ENCODE peak calls at places on chromosome 2, in nine cellular contexts. M, N, U, V, C, G, E, D and T are unnamed samples.

GRCh38 chr2:144183744-144184143 is 336.2 kb downstream of the ZEB2 start:
- DNase-seq in M (no peak), N (no peak), U (no peak), V (peak), C (no peak), G (no peak), E (peak), D (no peak), T (no peak)

GRCh38 chr2:236290742-236291425 is 26.7 kb upstream of the ASB18 start:
- DNase-seq in M (no peak), N (no peak), U (no peak), V (no peak), C (no peak), G (no peak), E (no peak), D (no peak), T (no peak)

GRCh38 chr2:232854082-232854481 is 16.0 kb upstream of the SNORC start:
- DNase-seq in M (peak), N (no peak), U (no peak), V (no peak), C (no peak), G (peak), E (no peak), D (no peak), T (peak)

GRCh38 chr2:234705108-234705507 is 208.2 kb upstream of the ARL4C start:
- DNase-seq in M (no peak), N (no peak), U (no peak), V (no peak), C (no peak), G (peak), E (peak), D (no peak), T (peak)

GRCh38 chr2:139864821-139865302 is 1084.7 kb upstream of the NXPH2 start:
- DNase-seq in M (no peak), N (no peak), U (no peak), V (no peak), C (no peak), G (no peak), E (no peak), D (no peak), T (no peak)

GRCh38 chr2:96098900-96099590 is 17.3 kb downstream of the ADRA2B start:
- DNase-seq in M (no peak), N (no peak), U (no peak), V (peak), C (no peak), G (no peak), E (no peak), D (no peak), T (peak)

GRCh38 chr2:71995067-71995665 is 152.5 kb downstream of the CYP26B1 start:
- DNase-seq in M (peak), N (no peak), U (no peak), V (no peak), C (no peak), G (peak), E (peak), D (no peak), T (peak)

GRCh38 chr2:100818003-100818605 is 1.8 kb upstream of the NPAS2 start:
- DNase-seq in M (peak), N (no peak), U (no peak), V (no peak), C (peak), G (no peak), E (no peak), D (no peak), T (peak)

GRCh38 chr2:197090713-197091367 is 164.3 kb upstream of the PGAP1 start:
- DNase-seq in M (no peak), N (no peak), U (no peak), V (no peak), C (no peak), G (no peak), E (no peak), D (no peak), T (no peak)

GRCh38 chr2:46363535-46364170 is 66.4 kb downstream of the EPAS1 start:
- DNase-seq in M (peak), N (no peak), U (no peak), V (no peak), C (no peak), G (no peak), E (no peak), D (no peak), T (peak)

GRCh38 chr2:99940963-99941362 is 201.4 kb downstream of the AFF3 start:
- DNase-seq in M (no peak), N (no peak), U (no peak), V (no peak), C (no peak), G (peak), E (no peak), D (no peak), T (no peak)

GRCh38 chr2:64327510-64328414 is 126.2 kb upstream of the LGALSL start:
- DNase-seq in M (peak), N (peak), U (no peak), V (peak), C (peak), G (no peak), E (no peak), D (no peak), T (peak)

GRCh38 chr2:1914541-1915165 is 170.3 kb upstream of the PXDN start:
- DNase-seq in M (no peak), N (no peak), U (no peak), V (no peak), C (no peak), G (no peak), E (no peak), D (no peak), T (no peak)

GRCh38 chr2:128403814-128404708 is 85.4 kb upstream of the HS6ST1 start:
- DNase-seq in M (no peak), N (no peak), U (no peak), V (no peak), C (no peak), G (no peak), E (no peak), D (no peak), T (no peak)

GRCh38 chr2:98560256-98560771 is 48.0 kb downstream of the COA5 start:
- DNase-seq in M (peak), N (no peak), U (no peak), V (no peak), C (no peak), G (peak), E (peak), D (no peak), T (peak)

GRCh38 chr2:150919899-150920298 is 341.8 kb downstream of the RBM43 start:
- DNase-seq in M (no peak), N (no peak), U (no peak), V (no peak), C (no peak), G (no peak), E (no peak), D (no peak), T (peak)

GRCh38 chr2:186716899-186717811 is 23.3 kb downstream of the FAM171B start:
- DNase-seq in M (no peak), N (no peak), U (no peak), V (no peak), C (peak), G (no peak), E (no peak), D (no peak), T (peak)

GRCh38 chr2:205017381-205017780 is 472.1 kb downstream of the PARD3B start:
- DNase-seq in M (no peak), N (no peak), U (no peak), V (no peak), C (peak), G (no peak), E (no peak), D (no peak), T (peak)

GRCh38 chr2:50401772-50402653 is 629.9 kb downstream of the NRXN1 start:
- DNase-seq in M (peak), N (no peak), U (no peak), V (no peak), C (peak), G (peak), E (peak), D (peak), T (peak)

GRCh38 chr2:191013617-191013875 is 425 bp downstream of the STAT1 start:
- DNase-seq in M (peak), N (no peak), U (no peak), V (no peak), C (peak), G (no peak), E (peak), D (no peak), T (no peak)

GRCh38 chr2:172452845-172453244 is 25.5 kb downstream of the ITGA6 start:
- DNase-seq in M (no peak), N (no peak), U (no peak), V (no peak), C (no peak), G (no peak), E (no peak), D (no peak), T (no peak)

GRCh38 chr2:190528521-190529001 is 6.0 kb downstream of the NEMP2 start:
- DNase-seq in M (no peak), N (no peak), U (no peak), V (no peak), C (no peak), G (no peak), E (peak), D (no peak), T (no peak)

GRCh38 chr2:31476511-31477171 is 62.1 kb upstream of the XDH start:
- DNase-seq in M (no peak), N (no peak), U (no peak), V (no peak), C (no peak), G (no peak), E (peak), D (no peak), T (no peak)

GRCh38 chr2:197515277-197515797 is 529 bp upstream of the MOB4 start:
- DNase-seq in M (no peak), N (no peak), U (no peak), V (no peak), C (peak), G (no peak), E (no peak), D (no peak), T (peak)

GRCh38 chr2:83953661-83954060 is 505.4 kb downstream of the SUCLG1 start:
- DNase-seq in M (no peak), N (no peak), U (no peak), V (no peak), C (no peak), G (no peak), E (no peak), D (no peak), T (no peak)

GRCh38 chr2:176291768-176292393 is 22.6 kb downstream of the MTX2 start:
- DNase-seq in M (peak), N (no peak), U (no peak), V (no peak), C (no peak), G (no peak), E (no peak), D (no peak), T (no peak)

GRCh38 chr2:81389203-81389602 is 1084.7 kb upstream of the LRRTM1 start:
- DNase-seq in M (peak), N (no peak), U (no peak), V (no peak), C (no peak), G (no peak), E (no peak), D (no peak), T (no peak)

GRCh38 chr2:119929537-119929936 is 83.3 kb upstream of the EPB41L5 start:
- DNase-seq in M (no peak), N (no peak), U (no peak), V (no peak), C (no peak), G (no peak), E (no peak), D (no peak), T (no peak)

GRCh38 chr2:68734176-68734575 is 435 bp upstream of the ARHGAP25 start:
- DNase-seq in M (no peak), N (no peak), U (no peak), V (no peak), C (no peak), G (no peak), E (no peak), D (no peak), T (no peak)

GRCh38 chr2:28649481-28650260 is 102.0 kb upstream of the PPP1CB start:
- DNase-seq in M (peak), N (no peak), U (no peak), V (no peak), C (no peak), G (peak), E (no peak), D (no peak), T (peak)

GRCh38 chr2:33011941-33012340 is 65.2 kb downstream of the LTBP1 start:
- DNase-seq in M (peak), N (no peak), U (no peak), V (no peak), C (no peak), G (no peak), E (no peak), D (no peak), T (peak)

GRCh38 chr2:167190053-167190452 is 301.8 kb downstream of the XIRP2 start:
- DNase-seq in M (peak), N (no peak), U (no peak), V (no peak), C (no peak), G (no peak), E (no peak), D (no peak), T (peak)

GRCh38 chr2:202847693-202848524 is 23.7 kb downstream of the ICA1L start:
- DNase-seq in M (no peak), N (no peak), U (no peak), V (no peak), C (no peak), G (no peak), E (no peak), D (no peak), T (no peak)

GRCh38 chr2:229417906-229418305 is 146.8 kb upstream of the PID1 start:
- DNase-seq in M (no peak), N (no peak), U (no peak), V (no peak), C (no peak), G (no peak), E (no peak), D (no peak), T (no peak)

GRCh38 chr2:126766295-126766694 is 110.3 kb downstream of the GYPC start:
- DNase-seq in M (no peak), N (no peak), U (no peak), V (no peak), C (no peak), G (no peak), E (no peak), D (no peak), T (no peak)

GRCh38 chr2:223464071-223464470 is 138.1 kb downstream of the SCG2 start:
- DNase-seq in M (no peak), N (no peak), U (no peak), V (no peak), C (no peak), G (no peak), E (no peak), D (no peak), T (no peak)

GRCh38 chr2:20620271-20620681 is 30.6 kb downstream of the HS1BP3 start:
- DNase-seq in M (no peak), N (no peak), U (no peak), V (no peak), C (no peak), G (no peak), E (no peak), D (no peak), T (no peak)